ENCODE peak calls at places on chromosomes 3 and 15, in four cellular contexts. R is HepG2, V is K562, M is H1. C is an unnamed sample.

GRCh38 chr15:81786776-81787175 is 259.0 kb downstream of the MEX3B start:
- DNase-seq in M (no peak), R (no peak), V (no peak), C (no peak)

GRCh38 chr15:66394912-66395311 is 8.2 kb downstream of the MAP2K1 start:
- DNase-seq in M (no peak), R (no peak), V (no peak), C (no peak)

GRCh38 chr15:70271422-70272088 is 173.8 kb upstream of the TLE3 start:
- DNase-seq in V (no peak), M (peak), R (no peak), C (peak)

GRCh38 chr3:185549111-185549510 is 3.3 kb downstream of the LIPH start:
- DNase-seq in R (no peak), M (no peak), V (no peak), C (peak)

GRCh38 chr3:64681827-64682226 is 6.0 kb downstream of the ADAMTS9 start:
- DNase-seq in M (no peak), V (no peak), R (no peak), C (no peak)

GRCh38 chr15:74337146-74337545 is 30.3 kb downstream of the CYP11A1 start:
- DNase-seq in V (no peak), M (no peak), R (no peak), C (no peak)

GRCh38 chr15:38189651-38190280 is 62.9 kb upstream of the SPRED1 start:
- DNase-seq in M (no peak), R (no peak), V (no peak), C (no peak)

GRCh38 chr3:51966016-51966415 is 1.2 kb downstream of the PCBP4 start:
- DNase-seq in R (no peak), M (no peak), V (no peak), C (no peak)

GRCh38 chr3:52250122-52250521 is 4.6 kb downstream of the PPM1M start:
- DNase-seq in M (no peak), V (no peak), R (no peak), C (no peak)

GRCh38 chr15:59224474-59224873 is 17.8 kb downstream of the LDHAL6B start:
- DNase-seq in M (no peak), R (no peak), V (no peak), C (no peak)

GRCh38 chr3:123652346-123652984 is 67.6 kb upstream of the HACD2 start:
- DNase-seq in M (peak), V (peak), R (peak), C (peak)

GRCh38 chr3:13338996-13339395 is 81.1 kb downstream of the NUP210 start:
- DNase-seq in R (no peak), V (no peak), M (no peak), C (no peak)

GRCh38 chr3:187242435-187242834 is 45.1 kb downstream of the RTP1 start:
- DNase-seq in V (no peak), M (no peak), R (no peak), C (peak)

GRCh38 chr15:57333487-57333886 is 42.8 kb upstream of the CGNL1 start:
- DNase-seq in R (no peak), V (no peak), M (no peak), C (peak)

GRCh38 chr3:56254261-56254660 is 214.0 kb downstream of the ERC2 start:
- DNase-seq in R (no peak), V (no peak), M (no peak), C (no peak)

GRCh38 chr3:194740859-194741486 is 55.3 kb downstream of the FAM43A start:
- DNase-seq in R (peak), V (no peak), M (no peak), C (peak)

GRCh38 chr15:77715860-77716259 is 83.1 kb upstream of the LINGO1 start:
- DNase-seq in R (no peak), M (no peak), V (no peak), C (no peak)

GRCh38 chr3:113747719-113748046 is 848 bp downstream of the ATP6V1A start:
- DNase-seq in R (peak), M (no peak), V (no peak), C (no peak)
- TF ChIP-seq MAFK in R (no peak), M (no peak), V (no peak), C (no peak)

DNA sequence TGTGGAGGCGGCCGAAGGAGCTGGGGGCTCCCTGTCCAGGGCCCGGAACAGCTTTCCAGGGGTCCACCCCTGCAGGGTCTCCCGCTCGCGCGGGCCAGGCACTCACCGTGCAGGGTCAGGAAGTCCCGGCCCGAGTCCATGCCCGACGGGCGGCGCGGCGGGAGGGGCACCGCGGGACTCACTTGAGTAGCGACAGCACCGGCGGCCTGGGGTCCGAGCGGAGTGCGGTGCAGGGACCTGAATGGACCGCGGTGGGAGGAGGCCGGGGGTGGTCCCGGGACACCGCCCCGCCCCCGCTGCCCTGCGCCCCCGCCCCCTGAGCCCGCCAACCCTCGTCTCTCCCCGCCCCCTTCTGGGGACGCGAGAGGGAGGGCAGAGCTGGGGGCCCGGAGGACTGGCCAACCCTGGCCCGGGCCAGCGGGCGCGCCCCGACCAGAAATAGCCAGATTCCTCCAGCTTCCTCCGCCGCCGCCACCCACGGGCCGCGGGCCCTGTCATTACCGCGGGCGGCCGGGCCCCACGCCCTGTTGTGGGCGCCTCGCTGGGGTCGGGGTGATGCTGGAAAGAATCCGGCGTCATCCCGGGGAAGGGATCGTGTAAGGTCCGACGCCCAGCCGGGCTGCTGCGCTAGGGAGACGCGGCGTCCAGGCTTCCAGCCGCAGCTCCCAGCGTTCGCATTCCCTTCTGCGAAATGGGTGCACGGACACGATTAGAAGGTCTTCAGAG is at the start of gene PLCD1:
- DNase-seq in R (peak), V (peak), M (no peak), C (no peak)
- H2AFZ ChIP-seq in R (no peak), V (peak), M (peak), C (peak)

GRCh38 chr3:42387802-42388651 is 22.4 kb downstream of the LYZL4 start:
- DNase-seq in V (no peak), M (no peak), R (no peak), C (no peak)
- TF ChIP-seq MAFK in V (no peak), M (no peak), R (no peak), C (no peak)

GRCh38 chr3:162150790-162151189 is 654.2 kb downstream of the OTOL1 start:
- DNase-seq in M (no peak), V (no peak), R (no peak), C (no peak)

GRCh38 chr3:162143181-162143580 is 646.6 kb downstream of the OTOL1 start:
- DNase-seq in V (no peak), R (no peak), M (no peak), C (peak)

GRCh38 chr3:162142511-162142910 is 645.9 kb downstream of the OTOL1 start:
- DNase-seq in M (no peak), V (no peak), R (no peak), C (peak)

GRCh38 chr3:162147996-162148395 is 651.4 kb downstream of the OTOL1 start:
- DNase-seq in R (no peak), V (no peak), M (no peak), C (no peak)
- H2AFZ ChIP-seq in R (no peak), V (no peak), M (no peak), C (no peak)

C was measured in IMR-90.